ENCODE peak calls at places on chromosomes 11 and 22, in eight cellular contexts. One of them, this sample, is unnamed.

GRCh38 chr11:117597083-117597482 is 199.9 kb downstream of the DSCAML1 start:
- DNase-seq in RWPE1: peak; percentile 51
- DNase-seq in coronary artery: no peak
- DNase-seq in uterus: no peak
- DNase-seq in right lobe of liver: no peak
- DNase-seq in aorta: no peak
- DNase-seq in CD8-positive, alpha-beta T cell: no peak
- DNase-seq in cardiac muscle cell: peak; percentile 90
- DNase-seq in this sample: no peak

GRCh38 chr11:106397787-106398355 is 320.4 kb downstream of the AASDHPPT start:
- DNase-seq in RWPE1: no peak
- DNase-seq in cardiac muscle cell: no peak
- DNase-seq in aorta: no peak
- DNase-seq in right lobe of liver: no peak
- DNase-seq in coronary artery: no peak
- DNase-seq in uterus: no peak
- DNase-seq in CD8-positive, alpha-beta T cell: no peak
- DNase-seq in this sample: no peak

GRCh38 chr11:72951193-72951592 is 137.0 kb downstream of the ATG16L2 start:
- DNase-seq in CD8-positive, alpha-beta T cell: no peak
- DNase-seq in cardiac muscle cell: no peak
- DNase-seq in aorta: no peak
- DNase-seq in right lobe of liver: no peak
- DNase-seq in uterus: no peak
- DNase-seq in coronary artery: no peak
- DNase-seq in RWPE1: no peak
- DNase-seq in this sample: no peak

GRCh38 chr22:48760481-48761238 is 1067.0 kb downstream of the BRD1 start:
- DNase-seq in right lobe of liver: peak; percentile 24
- DNase-seq in uterus: peak; percentile 4
- DNase-seq in RWPE1: no peak
- DNase-seq in cardiac muscle cell: no peak
- DNase-seq in CD8-positive, alpha-beta T cell: no peak
- DNase-seq in coronary artery: peak; percentile 33
- DNase-seq in aorta: peak; percentile 41
- DNase-seq in this sample: no peak

GRCh38 chr11:74278721-74279148 is 32.7 kb downstream of the P4HA3 start:
- DNase-seq in aorta: peak; percentile 85
- DNase-seq in RWPE1: peak; percentile 36
- DNase-seq in coronary artery: peak; percentile 83
- DNase-seq in CD8-positive, alpha-beta T cell: no peak
- DNase-seq in right lobe of liver: no peak
- DNase-seq in cardiac muscle cell: no peak
- DNase-seq in uterus: peak; percentile 92
- DNase-seq in this sample: no peak

GRCh38 chr11:60657880-60658279 is 41.5 kb upstream of the MS4A8 start:
- DNase-seq in aorta: no peak
- DNase-seq in coronary artery: no peak
- DNase-seq in cardiac muscle cell: peak; percentile 57
- DNase-seq in RWPE1: no peak
- DNase-seq in CD8-positive, alpha-beta T cell: no peak
- DNase-seq in uterus: no peak
- DNase-seq in right lobe of liver: no peak
- DNase-seq in this sample: no peak

GRCh38 chr11:122391049-122391448 is 264.5 kb upstream of the UBASH3B start:
- DNase-seq in CD8-positive, alpha-beta T cell: no peak
- DNase-seq in aorta: no peak
- DNase-seq in cardiac muscle cell: no peak
- DNase-seq in uterus: no peak
- DNase-seq in RWPE1: no peak
- DNase-seq in right lobe of liver: no peak
- DNase-seq in coronary artery: no peak
- DNase-seq in this sample: no peak

GRCh38 chr11:8962827-8963226 is 1.4 kb downstream of the TMEM9B start:
- DNase-seq in RWPE1: no peak
- DNase-seq in right lobe of liver: no peak
- DNase-seq in cardiac muscle cell: no peak
- DNase-seq in aorta: no peak
- DNase-seq in coronary artery: no peak
- DNase-seq in uterus: no peak
- DNase-seq in CD8-positive, alpha-beta T cell: no peak
- DNase-seq in this sample: no peak

GRCh38 chr22:36954251-36955014 is 41.0 kb downstream of the CSF2RB start:
- DNase-seq in coronary artery: no peak
- DNase-seq in aorta: no peak
- DNase-seq in cardiac muscle cell: no peak
- DNase-seq in uterus: no peak
- DNase-seq in CD8-positive, alpha-beta T cell: no peak
- DNase-seq in RWPE1: no peak
- DNase-seq in right lobe of liver: no peak
- DNase-seq in this sample: no peak

GRCh38 chr22:31828739-31829138 is 74.9 kb downstream of the DEPDC5 start:
- DNase-seq in cardiac muscle cell: no peak
- DNase-seq in right lobe of liver: no peak
- DNase-seq in uterus: no peak
- DNase-seq in RWPE1: no peak
- DNase-seq in coronary artery: no peak
- DNase-seq in aorta: no peak
- DNase-seq in CD8-positive, alpha-beta T cell: no peak
- DNase-seq in this sample: no peak

GRCh38 chr11:6672006-6672405 is 11.1 kb downstream of the MRPL17 start:
- DNase-seq in aorta: no peak
- DNase-seq in cardiac muscle cell: no peak
- DNase-seq in RWPE1: no peak
- DNase-seq in coronary artery: no peak
- DNase-seq in CD8-positive, alpha-beta T cell: no peak
- DNase-seq in uterus: no peak
- DNase-seq in right lobe of liver: no peak
- DNase-seq in this sample: no peak

GRCh38 chr11:2678396-2678795 is 21.4 kb downstream of the KCNQ1OT1 start:
- DNase-seq in CD8-positive, alpha-beta T cell: no peak
- DNase-seq in coronary artery: no peak
- DNase-seq in aorta: no peak
- DNase-seq in cardiac muscle cell: no peak
- DNase-seq in uterus: no peak
- DNase-seq in right lobe of liver: no peak
- DNase-seq in RWPE1: no peak
- DNase-seq in this sample: no peak
- H3K27ac ChIP-seq in CD8-positive, alpha-beta T cell: no peak overlapping the region
- H3K27ac ChIP-seq in coronary artery: no peak overlapping the region
- H3K27ac ChIP-seq in aorta: no peak overlapping the region
- H3K27ac ChIP-seq in cardiac muscle cell: no peak overlapping the region
- H3K27ac ChIP-seq in uterus: no peak overlapping the region
- H3K27ac ChIP-seq in right lobe of liver: no peak overlapping the region
- H3K27ac ChIP-seq in RWPE1: no peak overlapping the region
- H3K27ac ChIP-seq in this sample: no peak overlapping the region

GRCh38 chr11:20034941-20035340 is 125.3 kb downstream of the DBX1 start:
- DNase-seq in uterus: no peak
- DNase-seq in RWPE1: no peak
- DNase-seq in aorta: no peak
- DNase-seq in right lobe of liver: no peak
- DNase-seq in cardiac muscle cell: no peak
- DNase-seq in CD8-positive, alpha-beta T cell: no peak
- DNase-seq in coronary artery: no peak
- DNase-seq in this sample: no peak

GRCh38 chr11:20035375-20035700 is 124.9 kb downstream of the DBX1 start:
- DNase-seq in right lobe of liver: no peak
- DNase-seq in uterus: no peak
- DNase-seq in cardiac muscle cell: no peak
- DNase-seq in aorta: no peak
- DNase-seq in coronary artery: no peak
- DNase-seq in RWPE1: no peak
- DNase-seq in CD8-positive, alpha-beta T cell: no peak
- DNase-seq in this sample: no peak

GRCh38 chr11:20036625-20037335 is 123.5 kb downstream of the DBX1 start:
- DNase-seq in right lobe of liver: no peak
- DNase-seq in CD8-positive, alpha-beta T cell: no peak
- DNase-seq in aorta: no peak
- DNase-seq in uterus: no peak
- DNase-seq in RWPE1: no peak
- DNase-seq in cardiac muscle cell: no peak
- DNase-seq in coronary artery: no peak
- DNase-seq in this sample: no peak

GRCh38 chr11:20037358-20037757 is 122.9 kb downstream of the DBX1 start:
- DNase-seq in CD8-positive, alpha-beta T cell: no peak
- DNase-seq in aorta: no peak
- DNase-seq in RWPE1: no peak
- DNase-seq in right lobe of liver: no peak
- DNase-seq in uterus: no peak
- DNase-seq in cardiac muscle cell: no peak
- DNase-seq in coronary artery: no peak
- DNase-seq in this sample: no peak

GRCh38 chr11:20035701-20036601 is 124.3 kb downstream of the DBX1 start:
- DNase-seq in RWPE1: peak; percentile 93
- DNase-seq in aorta: no peak
- DNase-seq in coronary artery: no peak
- DNase-seq in CD8-positive, alpha-beta T cell: no peak
- DNase-seq in cardiac muscle cell: no peak
- DNase-seq in right lobe of liver: peak; percentile 91
- DNase-seq in uterus: no peak
- DNase-seq in this sample: no peak
- H3K27ac ChIP-seq in RWPE1: peak overlapping the region; percentile 86
- H3K27ac ChIP-seq in aorta: no peak overlapping the region
- H3K27ac ChIP-seq in coronary artery: peak overlapping the region; percentile 57
- H3K27ac ChIP-seq in CD8-positive, alpha-beta T cell: no peak overlapping the region
- H3K27ac ChIP-seq in cardiac muscle cell: peak overlapping the region; percentile 65
- H3K27ac ChIP-seq in right lobe of liver: peak overlapping the region; percentile 71
- H3K27ac ChIP-seq in uterus: peak overlapping the region; percentile 29
- H3K27ac ChIP-seq in this sample: peak overlapping the region; percentile 60

GRCh38 chr11:94767701-94768601 is at the start of gene AMOTL1:
- DNase-seq in uterus: peak; percentile 88
- DNase-seq in cardiac muscle cell: peak; percentile 88
- DNase-seq in coronary artery: peak; percentile 94
- DNase-seq in CD8-positive, alpha-beta T cell: no peak
- DNase-seq in right lobe of liver: peak; percentile 93
- DNase-seq in RWPE1: peak; percentile 68
- DNase-seq in aorta: peak; percentile 98
- DNase-seq in this sample: peak; percentile 97
- H3K27ac ChIP-seq in uterus: peak within 1 kb of the TSS; percentile 96
- H3K27ac ChIP-seq in cardiac muscle cell: no peak within 1 kb of the TSS
- H3K27ac ChIP-seq in coronary artery: peak within 1 kb of the TSS; percentile 91
- H3K27ac ChIP-seq in CD8-positive, alpha-beta T cell: no peak within 1 kb of the TSS
- H3K27ac ChIP-seq in right lobe of liver: peak within 1 kb of the TSS; percentile 88
- H3K27ac ChIP-seq in RWPE1: peak within 1 kb of the TSS; percentile 94
- H3K27ac ChIP-seq in aorta: peak within 1 kb of the TSS; percentile 86
- H3K27ac ChIP-seq in this sample: peak within 1 kb of the TSS; percentile 88

GRCh38 chr11:121372028-121372427 is 79.5 kb downstream of the SC5D start:
- DNase-seq in CD8-positive, alpha-beta T cell: no peak
- DNase-seq in cardiac muscle cell: no peak
- DNase-seq in aorta: no peak
- DNase-seq in RWPE1: no peak
- DNase-seq in uterus: no peak
- DNase-seq in coronary artery: no peak
- DNase-seq in right lobe of liver: no peak
- DNase-seq in this sample: no peak
- H3K27ac ChIP-seq in CD8-positive, alpha-beta T cell: no peak overlapping the region
- H3K27ac ChIP-seq in cardiac muscle cell: no peak overlapping the region
- H3K27ac ChIP-seq in aorta: no peak overlapping the region
- H3K27ac ChIP-seq in RWPE1: no peak overlapping the region
- H3K27ac ChIP-seq in uterus: no peak overlapping the region
- H3K27ac ChIP-seq in coronary artery: no peak overlapping the region
- H3K27ac ChIP-seq in right lobe of liver: no peak overlapping the region
- H3K27ac ChIP-seq in this sample: no peak overlapping the region

GRCh38 chr11:112553340-112553739 is 292.7 kb upstream of the PLET1 start:
- DNase-seq in RWPE1: no peak
- DNase-seq in cardiac muscle cell: no peak
- DNase-seq in right lobe of liver: no peak
- DNase-seq in uterus: no peak
- DNase-seq in CD8-positive, alpha-beta T cell: no peak
- DNase-seq in aorta: no peak
- DNase-seq in coronary artery: no peak
- DNase-seq in this sample: no peak
- H3K27ac ChIP-seq in RWPE1: no peak overlapping the region
- H3K27ac ChIP-seq in cardiac muscle cell: no peak overlapping the region
- H3K27ac ChIP-seq in right lobe of liver: no peak overlapping the region
- H3K27ac ChIP-seq in uterus: no peak overlapping the region
- H3K27ac ChIP-seq in CD8-positive, alpha-beta T cell: no peak overlapping the region
- H3K27ac ChIP-seq in aorta: no peak overlapping the region
- H3K27ac ChIP-seq in coronary artery: no peak overlapping the region
- H3K27ac ChIP-seq in this sample: no peak overlapping the region

DNA sequence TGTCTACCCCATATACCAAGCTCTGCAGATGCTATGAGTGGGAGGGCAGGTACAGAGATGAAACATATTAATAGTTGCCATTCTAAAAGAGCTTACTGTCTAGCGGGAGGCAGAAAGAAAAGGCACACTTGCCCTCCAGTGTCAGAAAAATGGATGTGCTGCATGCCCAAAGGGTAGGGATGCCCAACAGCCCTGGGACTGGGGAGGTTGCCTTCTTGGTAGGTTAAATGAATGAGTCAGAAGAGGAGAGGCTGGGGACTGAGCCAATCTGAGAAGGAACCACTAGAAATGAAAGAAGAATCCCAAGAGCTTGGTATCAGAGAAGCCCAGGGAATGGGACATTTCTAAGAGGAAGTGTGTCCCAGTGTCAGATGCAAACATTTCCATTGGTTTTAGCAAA is 1.2 kb downstream of the BIRC3 start:
- DNase-seq in uterus: no peak
- DNase-seq in cardiac muscle cell: no peak
- DNase-seq in right lobe of liver: no peak
- DNase-seq in CD8-positive, alpha-beta T cell: peak; percentile 29
- DNase-seq in RWPE1: no peak
- DNase-seq in coronary artery: no peak
- DNase-seq in aorta: no peak
- DNase-seq in this sample: no peak
- H3K27ac ChIP-seq in uterus: peak overlapping the region; percentile 83
- H3K27ac ChIP-seq in cardiac muscle cell: no peak overlapping the region
- H3K27ac ChIP-seq in right lobe of liver: peak overlapping the region; percentile 61
- H3K27ac ChIP-seq in CD8-positive, alpha-beta T cell: peak overlapping the region; percentile 82
- H3K27ac ChIP-seq in RWPE1: no peak overlapping the region
- H3K27ac ChIP-seq in coronary artery: peak overlapping the region; percentile 6
- H3K27ac ChIP-seq in aorta: no peak overlapping the region
- H3K27ac ChIP-seq in this sample: no peak overlapping the region

DNA sequence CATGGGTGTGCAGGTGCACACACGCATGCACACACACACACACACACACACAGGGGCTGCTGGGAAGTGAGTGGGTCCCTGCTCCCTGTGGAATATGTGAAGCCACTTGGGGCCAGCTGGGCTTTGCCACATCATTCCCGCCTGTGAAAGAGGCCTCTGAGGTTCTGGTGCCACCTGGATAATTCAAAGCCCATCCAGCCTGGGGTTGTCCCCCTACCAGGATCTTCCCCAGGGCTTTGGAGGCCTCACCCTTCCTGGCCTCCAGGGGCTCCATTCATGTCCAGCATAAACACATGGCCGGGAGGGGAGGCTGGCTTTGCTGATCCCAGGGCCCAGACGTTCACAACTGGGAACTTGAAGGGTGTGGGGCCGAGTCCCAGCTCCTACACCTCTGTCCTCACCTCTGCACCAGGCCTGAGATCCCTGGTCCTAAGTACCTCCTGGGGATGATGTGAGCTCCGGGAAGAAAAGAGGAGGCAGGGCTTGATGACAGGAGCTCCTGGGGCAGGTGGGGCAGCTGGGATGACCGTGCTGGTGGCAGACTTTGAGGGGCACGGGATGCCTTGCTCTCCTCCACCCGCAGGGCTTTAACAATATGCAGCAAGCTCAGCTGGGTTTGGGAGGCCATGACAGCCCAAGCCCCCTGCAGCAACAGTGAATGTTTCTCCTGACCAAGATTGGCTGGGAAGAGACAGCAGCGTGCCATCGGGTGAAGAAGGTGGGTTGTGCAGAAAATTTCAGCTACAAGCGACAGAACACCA is 14.2 kb downstream of the LINC01488 start:
- DNase-seq in cardiac muscle cell: no peak
- DNase-seq in coronary artery: no peak
- DNase-seq in RWPE1: no peak
- DNase-seq in right lobe of liver: peak; percentile 42
- DNase-seq in aorta: peak; percentile 55
- DNase-seq in uterus: no peak
- DNase-seq in CD8-positive, alpha-beta T cell: no peak
- DNase-seq in this sample: no peak
- H3K27ac ChIP-seq in cardiac muscle cell: no peak overlapping the region
- H3K27ac ChIP-seq in coronary artery: no peak overlapping the region
- H3K27ac ChIP-seq in RWPE1: no peak overlapping the region
- H3K27ac ChIP-seq in right lobe of liver: no peak overlapping the region
- H3K27ac ChIP-seq in aorta: no peak overlapping the region
- H3K27ac ChIP-seq in uterus: no peak overlapping the region
- H3K27ac ChIP-seq in CD8-positive, alpha-beta T cell: no peak overlapping the region
- H3K27ac ChIP-seq in this sample: no peak overlapping the region

This sample was measured in kidney.